ENCODE peak calls at places on chromosomes 6 and 20, in seven cellular contexts. C is SK-N-SH, T is heart left ventricle, H is GM12865, P is PC-3, W is NB4, N is GM23338. A is an unnamed sample.

GRCh38 chr6:90417385-90417784 is 120.7 kb upstream of the BACH2 start:
- DNase-seq in C (no peak), T (no peak), H (no peak), P (no peak), W (no peak), N (no peak), A (no peak)

GRCh38 chr20:53100476-53100911 is 128.3 kb downstream of the TSHZ2 start:
- DNase-seq in C (peak), T (no peak), H (no peak), P (no peak), W (no peak), N (no peak), A (no peak)

GRCh38 chr20:6008254-6008653 is 45.6 kb downstream of the LRRN4 start:
- DNase-seq in C (no peak), T (no peak), H (no peak), P (peak), W (peak), N (no peak), A (peak)

GRCh38 chr6:16296061-16296670 is 57.8 kb downstream of the GMPR start:
- DNase-seq in C (no peak), T (no peak), H (no peak), P (no peak), W (no peak), N (no peak), A (no peak)

GRCh38 chr6:52536424-52536916 is 40.4 kb downstream of the TRAM2 start:
- DNase-seq in C (no peak), T (no peak), H (peak), P (no peak), W (no peak), N (no peak), A (no peak)

GRCh38 chr6:29251741-29252140 is 49.8 kb upstream of the OR14J1 start:
- DNase-seq in C (no peak), T (no peak), H (no peak), P (no peak), W (no peak), N (no peak), A (no peak)

GRCh38 chr20:12924126-12924525 is 84.6 kb upstream of the SPTLC3 start:
- DNase-seq in C (no peak), T (no peak), H (no peak), P (no peak), W (no peak), N (no peak), A (no peak)

GRCh38 chr20:44217342-44218092 is 6.9 kb upstream of the OSER1 start:
- DNase-seq in C (peak), T (peak), H (peak), P (peak), W (peak), N (peak), A (peak)

GRCh38 chr6:53792016-53792415 is 2.8 kb upstream of the LRRC1 start:
- DNase-seq in C (no peak), T (no peak), H (no peak), P (no peak), W (no peak), N (no peak), A (peak)

GRCh38 chr6:150055131-150055530 is 13.8 kb downstream of the ULBP3 start:
- DNase-seq in C (no peak), T (no peak), H (no peak), P (no peak), W (no peak), N (no peak), A (no peak)

GRCh38 chr20:39036851-39037250 is 74.7 kb downstream of the DHX35 start:
- DNase-seq in C (no peak), T (no peak), H (no peak), P (no peak), W (no peak), N (no peak), A (no peak)

GRCh38 chr20:58125726-58126125 is 102.7 kb downstream of the ANKRD60 start:
- DNase-seq in C (no peak), T (no peak), H (no peak), P (no peak), W (no peak), N (no peak), A (no peak)

GRCh38 chr6:12324741-12325140 is 34.6 kb downstream of the EDN1 start:
- DNase-seq in C (no peak), T (no peak), H (no peak), P (peak), W (no peak), N (peak), A (no peak)

GRCh38 chr6:138986578-138986977 is 1.5 kb downstream of the REPS1 start:
- DNase-seq in C (no peak), T (no peak), H (no peak), P (peak), W (peak), N (no peak), A (peak)

GRCh38 chr6:116580198-116580597 is 8.9 kb downstream of the RWDD1 start:
- DNase-seq in C (no peak), T (no peak), H (no peak), P (no peak), W (no peak), N (no peak), A (peak)

GRCh38 chr20:63208346-63208924 is 7.5 kb downstream of the YTHDF1 start:
- DNase-seq in C (no peak), T (no peak), H (no peak), P (no peak), W (no peak), N (no peak), A (no peak)

GRCh38 chr6:155186052-155186658 is 77.7 kb upstream of the CLDN20 start:
- DNase-seq in C (no peak), T (no peak), H (peak), P (peak), W (no peak), N (peak), A (no peak)

GRCh38 chr20:5602346-5602745 is 147.9 kb upstream of the SHLD1 start:
- DNase-seq in C (no peak), T (no peak), H (no peak), P (no peak), W (no peak), N (no peak), A (no peak)

GRCh38 chr6:70763754-70764153 is 96.1 kb downstream of the SMAP1 start:
- DNase-seq in C (no peak), T (no peak), H (no peak), P (no peak), W (no peak), N (no peak), A (peak)

GRCh38 chr20:18983796-18984195 is 170.2 kb downstream of the SCP2D1 start:
- DNase-seq in C (no peak), T (no peak), H (no peak), P (peak), W (no peak), N (no peak), A (no peak)

GRCh38 chr20:54123587-54124180 is 50.1 kb downstream of the CYP24A1 start:
- DNase-seq in C (no peak), T (no peak), H (no peak), P (peak), W (no peak), N (peak), A (peak)

GRCh38 chr6:168684471-168684870 is 243.5 kb downstream of the SMOC2 start:
- DNase-seq in C (no peak), T (no peak), H (no peak), P (no peak), W (no peak), N (no peak), A (no peak)

GRCh38 chr6:106973841-106974336 is 640 bp downstream of the CD24 start:
- DNase-seq in C (no peak), T (no peak), H (no peak), P (peak), W (no peak), N (peak), A (no peak)

GRCh38 chr20:45315672-45316071 is 7.6 kb upstream of the MATN4 start:
- DNase-seq in C (no peak), T (no peak), H (no peak), P (no peak), W (no peak), N (no peak), A (no peak)

GRCh38 chr6:104995989-104996617 is 39.2 kb downstream of the LIN28B start:
- DNase-seq in C (peak), T (no peak), H (peak), P (peak), W (peak), N (no peak), A (no peak)

GRCh38 chr6:5126214-5126613 is 41.1 kb downstream of the PPP1R3G start:
- DNase-seq in C (no peak), T (no peak), H (no peak), P (no peak), W (no peak), N (peak), A (peak)

GRCh38 chr20:15241696-15242095 is 904.3 kb upstream of the FLRT3 start:
- DNase-seq in C (no peak), T (no peak), H (no peak), P (no peak), W (no peak), N (no peak), A (no peak)

GRCh38 chr6:43383021-43383667 is 13.7 kb upstream of the ZNF318 start:
- DNase-seq in C (no peak), T (no peak), H (no peak), P (peak), W (no peak), N (no peak), A (peak)

GRCh38 chr6:43391448-43392031 is 22.1 kb upstream of the ZNF318 start:
- DNase-seq in C (peak), T (no peak), H (no peak), P (no peak), W (peak), N (no peak), A (no peak)

GRCh38 chr6:43389713-43390265 is 20.3 kb upstream of the ZNF318 start:
- DNase-seq in C (no peak), T (no peak), H (no peak), P (no peak), W (no peak), N (no peak), A (no peak)

GRCh38 chr6:43386492-43386891 is 17.0 kb upstream of the ZNF318 start:
- DNase-seq in C (peak), T (no peak), H (peak), P (no peak), W (peak), N (no peak), A (no peak)
- TF ChIP-seq CTCF in C (peak), T (peak), H (peak), P (no peak), W (peak), N (no peak), A (no peak)

GRCh38 chr6:161613711-161614110 is 339.9 kb upstream of the AGPAT4 start:
- DNase-seq in C (no peak), T (no peak), H (no peak), P (no peak), W (no peak), N (no peak), A (no peak)

GRCh38 chr6:161618816-161619454 is 345.1 kb upstream of the AGPAT4 start:
- DNase-seq in C (peak), T (no peak), H (peak), P (peak), W (peak), N (peak), A (peak)
- H3K4me3 ChIP-seq in C (no peak), T (no peak), H (no peak), P (no peak), W (no peak), N (no peak), A (no peak)

DNA sequence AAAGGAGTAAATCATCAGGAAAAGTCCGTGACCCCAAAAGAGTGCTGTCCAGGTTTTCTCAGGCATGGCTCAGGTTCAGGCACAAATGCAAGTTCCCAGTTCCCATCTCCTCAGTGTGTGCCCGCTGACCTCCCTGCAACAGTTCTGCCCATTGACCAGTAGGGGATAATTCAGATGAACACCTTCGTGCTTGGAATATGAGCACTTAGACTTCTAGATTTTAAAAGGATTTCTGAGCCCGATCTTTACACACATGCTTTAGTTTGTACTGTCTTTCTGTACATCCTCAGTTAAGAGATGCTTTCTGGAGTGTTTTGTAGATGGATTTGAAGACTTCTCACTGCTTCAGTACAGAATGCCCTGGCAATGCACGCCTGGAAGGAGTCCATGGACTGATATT is 239.7 kb upstream of the PLCB4 start:
- DNase-seq in C (no peak), T (no peak), H (no peak), P (peak), W (no peak), N (peak), A (no peak)
- TF ChIP-seq CTCF in C (peak), T (no peak), H (peak), P (peak), W (peak), N (peak), A (peak)

GRCh38 chr20:34977365-34978091 is 21.9 kb downstream of the MYH7B start:
- DNase-seq in C (no peak), T (peak), H (no peak), P (no peak), W (no peak), N (no peak), A (no peak)
- H3K4me3 ChIP-seq in C (no peak), T (peak), H (no peak), P (no peak), W (no peak), N (no peak), A (no peak)

GRCh38 chr6:1229808-1230207 is 82.1 kb upstream of the FOXQ1 start:
- DNase-seq in C (no peak), T (no peak), H (no peak), P (no peak), W (no peak), N (no peak), A (no peak)

GRCh38 chr6:1229301-1229700 is 82.6 kb upstream of the FOXQ1 start:
- DNase-seq in C (no peak), T (no peak), H (no peak), P (no peak), W (no peak), N (no peak), A (no peak)

GRCh38 chr6:1228754-1229191 is 83.1 kb upstream of the FOXQ1 start:
- DNase-seq in C (no peak), T (no peak), H (no peak), P (no peak), W (no peak), N (no peak), A (no peak)

GRCh38 chr6:1227600-1227934 is 84.3 kb upstream of the FOXQ1 start:
- DNase-seq in C (no peak), T (no peak), H (no peak), P (no peak), W (no peak), N (no peak), A (no peak)

DNA sequence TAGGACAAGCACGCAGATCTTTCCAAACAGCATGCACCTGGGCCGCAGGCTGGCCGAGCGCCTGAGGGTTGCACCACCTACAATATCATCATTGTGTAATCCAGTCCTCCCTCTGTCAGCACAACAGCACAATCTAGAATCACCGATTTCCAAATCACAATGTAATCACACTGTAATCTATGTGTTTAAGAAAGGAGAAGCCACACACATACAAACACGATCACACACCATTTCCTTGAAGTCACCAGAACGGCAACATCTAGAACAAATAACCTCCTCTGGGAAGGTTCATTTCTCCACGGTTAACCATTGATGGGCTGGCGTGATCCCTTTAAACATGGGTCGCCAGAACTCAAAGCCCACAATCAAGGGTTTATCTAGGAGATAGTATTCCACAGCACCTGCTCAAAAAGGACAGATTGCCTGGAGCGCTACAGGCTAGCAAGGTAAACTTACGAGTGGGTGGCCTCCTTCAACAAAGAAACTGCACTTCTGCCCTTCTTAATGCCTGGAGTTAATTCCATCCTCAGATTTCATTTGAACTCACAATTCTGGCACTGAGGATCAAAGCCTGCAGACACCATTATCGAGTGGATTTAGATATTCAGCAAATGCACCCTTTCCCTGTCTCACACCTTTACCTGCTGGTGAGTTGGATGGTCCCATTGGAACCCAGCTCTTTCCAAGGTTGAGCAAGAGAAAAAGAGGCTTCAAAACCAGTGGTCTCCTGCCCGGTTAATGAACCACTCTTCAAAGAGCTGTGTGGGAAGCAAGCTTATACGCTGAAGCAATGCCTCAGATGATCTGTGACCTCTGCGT is 83.8 kb upstream of the FOXQ1 start:
- DNase-seq in C (no peak), T (no peak), H (no peak), P (no peak), W (peak), N (no peak), A (no peak)
- TF ChIP-seq CTCF in C (no peak), T (no peak), H (no peak), P (no peak), W (no peak), N (no peak), A (no peak)

GRCh38 chr20:31869942-31870702 is at the start of the genes DUSP15 and TTLL9:
- DNase-seq in C (peak), T (peak), H (no peak), P (no peak), W (peak), N (peak), A (no peak)

GRCh38 chr20:31869673-31869941 is 720 bp downstream of the DUSP15 start:
- DNase-seq in C (no peak), T (no peak), H (no peak), P (no peak), W (no peak), N (no peak), A (no peak)

GRCh38 chr20:31872406-31872805 is 2.0 kb downstream of the TTLL9 start:
- DNase-seq in C (no peak), T (no peak), H (no peak), P (no peak), W (no peak), N (no peak), A (no peak)

GRCh38 chr20:31871602-31871954 is 1.1 kb downstream of the TTLL9 start:
- DNase-seq in C (no peak), T (no peak), H (no peak), P (no peak), W (no peak), N (no peak), A (no peak)

GRCh38 chr20:31870703-31871601 is 518 bp downstream of the TTLL9 start:
- DNase-seq in C (no peak), T (no peak), H (no peak), P (no peak), W (peak), N (peak), A (no peak)
- H3K4me3 ChIP-seq in C (peak), T (peak), H (peak), P (peak), W (no peak), N (peak), A (peak)

GRCh38 chr6:2743280-2744205 is 7.2 kb downstream of the MYLK4 start:
- DNase-seq in C (no peak), T (no peak), H (no peak), P (no peak), W (no peak), N (no peak), A (no peak)

GRCh38 chr6:2745246-2745645 is 5.5 kb downstream of the MYLK4 start:
- DNase-seq in C (no peak), T (no peak), H (no peak), P (no peak), W (peak), N (no peak), A (no peak)

GRCh38 chr6:2746557-2747061 is 4.1 kb downstream of the MYLK4 start:
- DNase-seq in C (no peak), T (no peak), H (no peak), P (no peak), W (no peak), N (no peak), A (no peak)

GRCh38 chr6:2744778-2745177 is 5.9 kb downstream of the MYLK4 start:
- DNase-seq in C (no peak), T (no peak), H (no peak), P (no peak), W (no peak), N (no peak), A (no peak)

GRCh38 chr6:2744206-2744771 is 6.4 kb downstream of the MYLK4 start:
- DNase-seq in C (peak), T (peak), H (no peak), P (peak), W (no peak), N (no peak), A (peak)
- TF ChIP-seq CTCF in C (peak), T (peak), H (peak), P (peak), W (no peak), N (peak), A (peak)

GRCh38 chr6:170512249-170512648 is 40.9 kb downstream of the PSMB1 start:
- DNase-seq in C (no peak), T (no peak), H (no peak), P (no peak), W (no peak), N (no peak), A (no peak)
- H3K4me3 ChIP-seq in C (no peak), T (no peak), H (no peak), P (no peak), W (no peak), N (no peak), A (no peak)

A was measured in brain microvascular endothelial cell.